ENCODE peak calls at places on chromosomes 11 and 22, in seven cellular contexts. C, X, D, Q, M, U and B are unnamed samples.

GRCh38 chr22:41925783-41926460 is 684 bp downstream of the TNFRSF13C start:
- DNase-seq in X (peak; percentile 79), Q (no peak), C (peak; percentile 51), M (peak; percentile 12), D (no peak), U (peak; percentile 61), B (peak; percentile 81)

GRCh38 chr22:48869161-48869560 is 958.5 kb downstream of the BRD1 start:
- DNase-seq in Q (no peak), M (no peak), X (no peak), D (no peak), C (no peak), U (no peak), B (no peak)

GRCh38 chr11:44034639-44035038 is 13.1 kb upstream of the ACCSL start:
- DNase-seq in X (no peak), C (no peak), U (no peak), D (peak; percentile 84), Q (no peak), M (no peak), B (no peak)

GRCh38 chr11:61545341-61545740 is 35.5 kb downstream of the SYT7 start:
- DNase-seq in U (no peak), Q (peak; percentile 22), M (no peak), D (no peak), C (no peak), X (no peak), B (no peak)

GRCh38 chr11:2516276-2517015 is 71.6 kb downstream of the KCNQ1 start:
- DNase-seq in X (no peak), M (no peak), D (no peak), U (peak; percentile 0), Q (no peak), C (no peak), B (no peak)

GRCh38 chr11:30143098-30143705 is 87.6 kb upstream of the FSHB start:
- DNase-seq in X (peak; percentile 26), D (no peak), Q (peak; percentile 16), U (peak; percentile 29), M (peak; percentile 29), C (peak; percentile 46), B (no peak)

GRCh38 chr11:124900464-124900863 is 2.8 kb upstream of the ROBO4 start:
- DNase-seq in D (no peak), X (no peak), Q (peak; percentile 23), M (peak; percentile 87), U (no peak), C (peak; percentile 81), B (no peak)

GRCh38 chr11:127056338-127056971 is 55.9 kb upstream of the KIRREL3 start:
- DNase-seq in D (no peak), X (peak; percentile 16), U (no peak), Q (no peak), C (no peak), M (no peak), B (peak; percentile 67)

GRCh38 chr11:15635501-15635900 is 520.8 kb downstream of the INSC start:
- DNase-seq in X (no peak), U (no peak), D (no peak), C (no peak), Q (no peak), M (no peak), B (no peak)

GRCh38 chr11:14894657-14895598 is 2.9 kb upstream of the CYP2R1 start:
- DNase-seq in C (peak; percentile 80), Q (no peak), D (no peak), X (no peak), U (no peak), M (peak; percentile 40), B (peak; percentile 46)

GRCh38 chr11:73999581-74000306 is 9.1 kb downstream of the UCP3 start:
- DNase-seq in D (no peak), C (no peak), U (no peak), X (no peak), M (no peak), Q (no peak), B (no peak)

GRCh38 chr11:61966673-61967176 is 709 bp downstream of the FTH1 start:
- DNase-seq in Q (no peak), U (no peak), X (peak; percentile 44), D (no peak), M (peak; percentile 30), C (peak; percentile 52), B (no peak)

GRCh38 chr22:44683237-44683636 is 18.8 kb upstream of the PRR5 start:
- DNase-seq in X (no peak), Q (no peak), U (no peak), D (no peak), C (no peak), M (no peak), B (no peak)

GRCh38 chr11:31827458-31828206 is 16.5 kb upstream of the PAX6 start:
- DNase-seq in Q (no peak), X (no peak), M (no peak), D (peak; percentile 55), C (no peak), U (peak; percentile 3), B (no peak)

GRCh38 chr11:21895686-21896085 is 297.2 kb upstream of the ANO5 start:
- DNase-seq in Q (no peak), D (no peak), U (no peak), M (no peak), X (no peak), C (no peak), B (no peak)

GRCh38 chr22:25847451-25847850 is 105.5 kb downstream of the MYO18B start:
- DNase-seq in C (no peak), M (no peak), X (no peak), Q (no peak), U (no peak), D (no peak), B (no peak)
- TF ChIP-seq CTCF in C (no peak), M (no peak), X (no peak), Q (no peak), U (no peak), D (no peak), B (no peak)

DNA sequence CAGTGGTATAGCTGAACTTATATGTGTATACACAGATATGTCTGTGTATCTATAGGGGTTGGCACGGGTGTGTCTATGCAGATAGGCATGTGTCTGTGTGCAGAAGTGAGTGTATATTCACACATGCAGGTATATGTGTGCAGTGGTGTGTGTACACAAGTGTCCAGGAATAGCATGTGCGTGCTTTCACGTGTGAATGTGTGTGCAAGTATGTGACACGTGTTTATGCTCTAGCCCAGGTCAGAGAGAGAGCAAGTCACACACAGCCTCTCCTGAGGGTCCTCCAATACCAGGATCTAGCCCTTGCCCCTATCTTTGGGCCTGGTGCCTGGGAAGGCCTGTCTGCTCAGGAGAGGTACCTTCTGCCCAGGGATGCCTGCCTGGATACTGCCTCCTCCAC is 26.3 kb downstream of the PDE2A start:
- DNase-seq in Q (no peak), X (no peak), C (no peak), M (no peak), U (no peak), D (no peak), B (no peak)
- TF ChIP-seq CTCF in Q (no peak), X (no peak), C (no peak), M (no peak), U (no peak), D (no peak), B (no peak)

GRCh38 chr11:8167796-8168195 is 1.0 kb downstream of the RIC3 start:
- DNase-seq in X (no peak), M (peak; percentile 6), D (no peak), C (peak; percentile 8), Q (no peak), U (no peak), B (no peak)

GRCh38 chr11:8168485-8169257 is at the start of gene RIC3:
- DNase-seq in D (no peak), U (peak; percentile 4), M (no peak), Q (no peak), X (peak; percentile 53), C (no peak), B (peak; percentile 60)
- TF ChIP-seq CTCF in D (no peak), U (peak; percentile 26), M (no peak), Q (no peak), X (no peak), C (no peak), B (no peak)

DNA sequence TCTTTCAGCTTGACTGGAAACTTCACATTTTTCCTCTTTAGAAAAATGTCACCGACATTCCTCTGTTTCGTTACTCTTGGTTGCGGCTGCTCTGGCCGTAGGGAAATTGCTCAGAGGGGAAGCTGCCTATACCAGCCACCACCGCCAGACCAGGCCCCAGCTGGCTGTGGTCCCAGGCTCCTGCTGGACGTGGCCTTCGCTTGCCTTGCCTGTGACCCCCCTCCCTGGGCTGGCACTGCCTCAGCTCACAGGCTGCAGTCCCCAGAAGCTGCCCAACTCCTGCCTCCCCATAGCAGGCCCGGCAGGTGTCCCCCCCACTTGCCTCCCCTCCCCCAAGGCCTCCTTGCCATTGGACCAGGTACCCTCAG is 197.7 kb downstream of the MN1 start:
- DNase-seq in M (peak; percentile 57), X (no peak), C (peak; percentile 28), Q (no peak), U (no peak), D (no peak), B (no peak)
- TF ChIP-seq CTCF in M (peak; percentile 0), X (no peak), C (no peak), Q (no peak), U (no peak), D (no peak), B (no peak)

DNA sequence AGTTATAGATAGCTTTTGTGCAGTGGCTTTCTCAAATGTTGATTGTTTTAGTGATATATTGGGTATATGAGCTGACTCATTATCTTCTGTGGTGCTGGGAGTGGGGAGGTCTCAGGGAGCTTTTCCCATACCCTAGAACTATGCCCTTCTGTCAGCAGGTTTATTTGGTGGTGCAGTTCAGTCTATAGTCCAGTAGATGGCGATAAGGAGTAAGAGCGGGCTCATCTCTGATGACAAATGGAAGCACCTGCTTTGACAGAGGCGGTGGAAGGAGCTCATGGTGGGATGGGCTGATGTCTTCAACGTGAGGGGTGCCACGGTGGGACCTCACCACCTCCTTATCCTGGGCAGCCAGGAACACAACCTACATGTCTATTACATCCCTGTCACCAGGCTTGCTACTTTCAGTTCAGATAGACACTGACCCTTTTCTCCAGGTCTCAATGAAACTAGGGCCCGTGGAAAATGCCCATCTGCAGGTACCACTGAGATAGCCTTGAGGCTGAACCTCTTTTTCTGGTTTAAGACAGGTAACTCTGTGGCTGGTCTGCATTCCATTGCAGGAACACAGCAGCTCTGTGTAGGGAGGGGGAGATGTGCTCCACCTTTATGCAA is 13.0 kb upstream of the OR6A2 start:
- DNase-seq in U (peak; percentile 29), Q (peak; percentile 15), M (peak; percentile 35), X (peak; percentile 32), D (no peak), C (peak; percentile 50), B (no peak)
- TF ChIP-seq CTCF in U (peak; percentile 87), Q (peak; percentile 94), M (peak; percentile 92), X (peak; percentile 94), D (peak; percentile 74), C (peak; percentile 94), B (peak; percentile 94)

DNA sequence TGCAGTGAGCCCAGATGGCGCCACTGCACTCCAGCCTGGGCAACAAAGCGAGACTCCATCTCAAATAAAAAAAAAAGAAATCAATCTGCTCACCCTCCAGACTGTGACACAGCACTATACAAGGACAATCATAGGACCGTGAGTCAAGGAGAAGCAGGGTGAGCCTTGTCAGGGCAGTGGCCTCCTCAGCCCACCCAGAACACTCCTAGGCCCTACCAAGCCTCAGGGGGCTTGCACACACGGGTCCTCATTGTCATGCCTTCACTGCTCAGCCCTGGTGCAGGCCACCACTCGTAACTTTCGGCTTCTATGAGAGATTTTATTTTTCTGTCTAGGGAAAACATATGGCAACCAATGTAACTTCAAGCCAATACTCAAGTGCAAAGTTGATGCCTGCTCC is 35.8 kb downstream of the DGCR2 start:
- DNase-seq in M (no peak), C (no peak), X (no peak), D (no peak), U (no peak), Q (no peak), B (no peak)
- TF ChIP-seq CTCF in M (no peak), C (no peak), X (no peak), D (no peak), U (no peak), Q (no peak), B (no peak)